ENCODE peak calls at places on chromosome X, in six cellular contexts. One of them, this sample, is unnamed.

GRCh38 chrX:12307961-12308360 is 169.7 kb downstream of the FRMPD4 start:
- DNase-seq in hepatocyte: no peak
- DNase-seq in fibroblast of pulmonary artery: no peak
- DNase-seq in kidney: no peak
- DNase-seq in astrocyte of the spinal cord: no peak
- DNase-seq in MCF 10A: no peak
- DNase-seq in this sample: no peak

GRCh38 chrX:13520441-13520840 is 49.0 kb upstream of the EGFL6 start:
- DNase-seq in hepatocyte: no peak
- DNase-seq in kidney: no peak
- DNase-seq in MCF 10A: no peak
- DNase-seq in astrocyte of the spinal cord: no peak
- DNase-seq in fibroblast of pulmonary artery: no peak
- DNase-seq in this sample: no peak

GRCh38 chrX:13936804-13937203 is 92.9 kb downstream of the GEMIN8 start:
- DNase-seq in astrocyte of the spinal cord: no peak
- DNase-seq in hepatocyte: no peak
- DNase-seq in kidney: no peak
- DNase-seq in MCF 10A: no peak
- DNase-seq in fibroblast of pulmonary artery: no peak
- DNase-seq in this sample: no peak

GRCh38 chrX:136146614-136147319 is 566 bp upstream of the FHL1 start:
- DNase-seq in fibroblast of pulmonary artery: no peak
- DNase-seq in MCF 10A: peak
- DNase-seq in astrocyte of the spinal cord: no peak
- DNase-seq in hepatocyte: peak
- DNase-seq in kidney: peak
- DNase-seq in this sample: peak

GRCh38 chrX:139932077-139932900 is 564 bp downstream of the ATP11C start:
- DNase-seq in kidney: peak
- DNase-seq in MCF 10A: peak
- DNase-seq in fibroblast of pulmonary artery: peak
- DNase-seq in astrocyte of the spinal cord: no peak
- DNase-seq in hepatocyte: peak
- DNase-seq in this sample: peak

GRCh38 chrX:129930941-129931410 is 25.0 kb downstream of the UTP14A start:
- DNase-seq in MCF 10A: no peak
- DNase-seq in hepatocyte: no peak
- DNase-seq in kidney: no peak
- DNase-seq in astrocyte of the spinal cord: no peak
- DNase-seq in fibroblast of pulmonary artery: peak
- DNase-seq in this sample: no peak

GRCh38 chrX:154419688-154420401 is 8.5 kb downstream of the TAFAZZIN start:
- DNase-seq in MCF 10A: no peak
- DNase-seq in astrocyte of the spinal cord: no peak
- DNase-seq in kidney: no peak
- DNase-seq in hepatocyte: no peak
- DNase-seq in fibroblast of pulmonary artery: no peak
- DNase-seq in this sample: no peak

GRCh38 chrX:72247206-72247944 is 8.5 kb upstream of the ERCC6L start:
- DNase-seq in astrocyte of the spinal cord: no peak
- DNase-seq in kidney: no peak
- DNase-seq in MCF 10A: peak
- DNase-seq in hepatocyte: peak
- DNase-seq in fibroblast of pulmonary artery: peak
- DNase-seq in this sample: no peak

GRCh38 chrX:4572652-4573051 is 859.2 kb upstream of the PRKX start:
- DNase-seq in fibroblast of pulmonary artery: no peak
- DNase-seq in kidney: no peak
- DNase-seq in hepatocyte: no peak
- DNase-seq in MCF 10A: no peak
- DNase-seq in astrocyte of the spinal cord: no peak
- DNase-seq in this sample: no peak

GRCh38 chrX:68999351-68999750 is 165.9 kb downstream of the PJA1 start:
- DNase-seq in MCF 10A: peak
- DNase-seq in astrocyte of the spinal cord: peak
- DNase-seq in fibroblast of pulmonary artery: no peak
- DNase-seq in kidney: no peak
- DNase-seq in hepatocyte: no peak
- DNase-seq in this sample: no peak

GRCh38 chrX:148288451-148288850 is 212.0 kb upstream of the AFF2 start:
- DNase-seq in hepatocyte: no peak
- DNase-seq in kidney: no peak
- DNase-seq in astrocyte of the spinal cord: no peak
- DNase-seq in MCF 10A: no peak
- DNase-seq in fibroblast of pulmonary artery: no peak
- DNase-seq in this sample: no peak

GRCh38 chrX:111874241-111874640 is 1.7 kb upstream of the TRPC5OS start:
- DNase-seq in hepatocyte: no peak
- DNase-seq in kidney: no peak
- DNase-seq in astrocyte of the spinal cord: no peak
- DNase-seq in MCF 10A: no peak
- DNase-seq in fibroblast of pulmonary artery: no peak
- DNase-seq in this sample: no peak

GRCh38 chrX:117839544-117839943 is 277.1 kb downstream of the KLHL13 start:
- DNase-seq in kidney: no peak
- DNase-seq in hepatocyte: no peak
- DNase-seq in fibroblast of pulmonary artery: no peak
- DNase-seq in astrocyte of the spinal cord: no peak
- DNase-seq in MCF 10A: no peak
- DNase-seq in this sample: no peak

GRCh38 chrX:72201836-72202536 is 20.4 kb downstream of the PIN4 start:
- DNase-seq in kidney: no peak
- DNase-seq in MCF 10A: peak
- DNase-seq in astrocyte of the spinal cord: peak
- DNase-seq in fibroblast of pulmonary artery: peak
- DNase-seq in hepatocyte: no peak
- DNase-seq in this sample: no peak

GRCh38 chrX:52277666-52278065 is 91.2 kb upstream of the XAGE2 start:
- DNase-seq in fibroblast of pulmonary artery: no peak
- DNase-seq in astrocyte of the spinal cord: no peak
- DNase-seq in kidney: no peak
- DNase-seq in hepatocyte: no peak
- DNase-seq in MCF 10A: no peak
- DNase-seq in this sample: no peak

GRCh38 chrX:22758807-22759481 is 240.8 kb upstream of the DDX53 start:
- DNase-seq in MCF 10A: no peak
- DNase-seq in hepatocyte: no peak
- DNase-seq in kidney: no peak
- DNase-seq in astrocyte of the spinal cord: no peak
- DNase-seq in fibroblast of pulmonary artery: no peak
- DNase-seq in this sample: no peak

GRCh38 chrX:119971184-119971583 is 27.6 kb upstream of the NKAP start:
- DNase-seq in MCF 10A: no peak
- DNase-seq in fibroblast of pulmonary artery: no peak
- DNase-seq in kidney: no peak
- DNase-seq in astrocyte of the spinal cord: no peak
- DNase-seq in hepatocyte: no peak
- DNase-seq in this sample: no peak

GRCh38 chrX:142089193-142089592 is 115.9 kb downstream of the MAGEC2 start:
- DNase-seq in fibroblast of pulmonary artery: peak
- DNase-seq in astrocyte of the spinal cord: peak
- DNase-seq in hepatocyte: peak
- DNase-seq in kidney: no peak
- DNase-seq in MCF 10A: peak
- DNase-seq in this sample: no peak

GRCh38 chrX:50903387-50904027 is 7.0 kb upstream of the BMP15 start:
- DNase-seq in fibroblast of pulmonary artery: peak
- DNase-seq in MCF 10A: peak
- DNase-seq in hepatocyte: peak
- DNase-seq in kidney: no peak
- DNase-seq in astrocyte of the spinal cord: peak
- DNase-seq in this sample: no peak

GRCh38 chrX:65581661-65582339 is 47.2 kb upstream of the LAS1L start:
- DNase-seq in MCF 10A: peak
- DNase-seq in astrocyte of the spinal cord: peak
- DNase-seq in hepatocyte: peak
- DNase-seq in fibroblast of pulmonary artery: peak
- DNase-seq in kidney: no peak
- DNase-seq in this sample: peak

GRCh38 chrX:17494231-17494630 is 119.2 kb downstream of the NHS start:
- DNase-seq in fibroblast of pulmonary artery: no peak
- DNase-seq in astrocyte of the spinal cord: no peak
- DNase-seq in MCF 10A: no peak
- DNase-seq in hepatocyte: no peak
- DNase-seq in kidney: no peak
- DNase-seq in this sample: no peak

GRCh38 chrX:17495052-17495451 is 120.1 kb downstream of the NHS start:
- DNase-seq in astrocyte of the spinal cord: no peak
- DNase-seq in MCF 10A: no peak
- DNase-seq in fibroblast of pulmonary artery: no peak
- DNase-seq in hepatocyte: no peak
- DNase-seq in kidney: no peak
- DNase-seq in this sample: no peak

GRCh38 chrX:17497193-17497592 is 122.2 kb downstream of the NHS start:
- DNase-seq in kidney: no peak
- DNase-seq in hepatocyte: no peak
- DNase-seq in fibroblast of pulmonary artery: no peak
- DNase-seq in MCF 10A: no peak
- DNase-seq in astrocyte of the spinal cord: no peak
- DNase-seq in this sample: no peak

GRCh38 chrX:17499512-17499911 is 124.5 kb downstream of the NHS start:
- DNase-seq in hepatocyte: no peak
- DNase-seq in astrocyte of the spinal cord: no peak
- DNase-seq in fibroblast of pulmonary artery: no peak
- DNase-seq in kidney: no peak
- DNase-seq in MCF 10A: no peak
- DNase-seq in this sample: no peak

GRCh38 chrX:17496407-17496806 is 121.4 kb downstream of the NHS start:
- DNase-seq in astrocyte of the spinal cord: no peak
- DNase-seq in hepatocyte: no peak
- DNase-seq in fibroblast of pulmonary artery: no peak
- DNase-seq in MCF 10A: no peak
- DNase-seq in kidney: no peak
- DNase-seq in this sample: no peak
- TF ChIP-seq CTCF in astrocyte of the spinal cord: no peak
- TF ChIP-seq CTCF in hepatocyte: no peak
- TF ChIP-seq CTCF in fibroblast of pulmonary artery: no peak
- TF ChIP-seq CTCF in MCF 10A: no peak
- TF ChIP-seq CTCF in kidney: no peak
- TF ChIP-seq CTCF in this sample: no peak

GRCh38 chrX:56788717-56789122 is 59.7 kb downstream of the NBDY start:
- DNase-seq in astrocyte of the spinal cord: peak
- DNase-seq in fibroblast of pulmonary artery: peak
- DNase-seq in MCF 10A: no peak
- DNase-seq in hepatocyte: no peak
- DNase-seq in kidney: peak
- DNase-seq in this sample: peak
- TF ChIP-seq CTCF in astrocyte of the spinal cord: peak
- TF ChIP-seq CTCF in fibroblast of pulmonary artery: peak
- TF ChIP-seq CTCF in MCF 10A: no peak
- TF ChIP-seq CTCF in hepatocyte: no peak
- TF ChIP-seq CTCF in kidney: no peak
- TF ChIP-seq CTCF in this sample: peak

GRCh38 chrX:36849407-36849806 is 158.8 kb upstream of the FAM47C start:
- DNase-seq in kidney: no peak
- DNase-seq in hepatocyte: no peak
- DNase-seq in MCF 10A: no peak
- DNase-seq in astrocyte of the spinal cord: no peak
- DNase-seq in fibroblast of pulmonary artery: no peak
- DNase-seq in this sample: no peak

GRCh38 chrX:36844857-36845256 is 163.3 kb upstream of the FAM47C start:
- DNase-seq in kidney: no peak
- DNase-seq in fibroblast of pulmonary artery: no peak
- DNase-seq in hepatocyte: no peak
- DNase-seq in astrocyte of the spinal cord: no peak
- DNase-seq in MCF 10A: no peak
- DNase-seq in this sample: no peak
- TF ChIP-seq CTCF in kidney: no peak
- TF ChIP-seq CTCF in fibroblast of pulmonary artery: no peak
- TF ChIP-seq CTCF in hepatocyte: no peak
- TF ChIP-seq CTCF in astrocyte of the spinal cord: no peak
- TF ChIP-seq CTCF in MCF 10A: no peak
- TF ChIP-seq CTCF in this sample: no peak

GRCh38 chrX:134909258-134909657 is 81.5 kb upstream of the SMIM10 start:
- DNase-seq in fibroblast of pulmonary artery: no peak
- DNase-seq in hepatocyte: no peak
- DNase-seq in MCF 10A: no peak
- DNase-seq in kidney: no peak
- DNase-seq in astrocyte of the spinal cord: no peak
- DNase-seq in this sample: no peak

GRCh38 chrX:134907302-134907701 is 83.5 kb upstream of the SMIM10 start:
- DNase-seq in kidney: no peak
- DNase-seq in fibroblast of pulmonary artery: no peak
- DNase-seq in astrocyte of the spinal cord: no peak
- DNase-seq in MCF 10A: no peak
- DNase-seq in hepatocyte: no peak
- DNase-seq in this sample: no peak

GRCh38 chrX:134911348-134911747 is 79.4 kb upstream of the SMIM10 start:
- DNase-seq in kidney: no peak
- DNase-seq in fibroblast of pulmonary artery: no peak
- DNase-seq in astrocyte of the spinal cord: no peak
- DNase-seq in hepatocyte: no peak
- DNase-seq in MCF 10A: no peak
- DNase-seq in this sample: no peak

DNA sequence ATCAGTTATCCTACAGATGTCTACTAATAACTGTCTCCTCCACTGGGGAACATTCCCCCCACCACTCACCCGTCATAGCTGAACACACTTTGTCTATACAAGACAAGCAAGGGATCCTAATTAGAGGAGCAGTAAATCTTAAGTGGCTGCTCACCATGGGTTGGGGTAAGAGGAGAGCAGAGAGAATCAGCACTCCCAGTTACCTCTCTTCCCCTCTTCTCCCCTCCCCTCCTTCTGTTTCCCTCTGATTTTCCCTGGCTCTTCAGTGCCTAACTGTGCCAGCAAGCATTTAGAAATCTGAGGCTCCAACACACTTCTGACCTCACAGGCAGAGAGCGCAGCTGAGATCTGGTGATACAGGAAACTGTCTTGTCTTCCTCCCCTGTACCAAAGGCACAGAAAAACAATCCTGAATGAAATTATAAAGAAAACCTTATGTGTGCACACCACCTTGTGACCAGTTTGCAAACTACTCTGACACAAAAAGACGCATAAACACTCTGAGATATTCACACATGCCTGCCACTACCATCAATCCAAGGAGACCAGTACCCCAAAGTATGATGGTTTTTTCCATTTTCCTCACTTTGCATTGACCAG is 82.5 kb upstream of the SMIM10 start:
- DNase-seq in kidney: no peak
- DNase-seq in MCF 10A: peak
- DNase-seq in hepatocyte: peak
- DNase-seq in fibroblast of pulmonary artery: peak
- DNase-seq in astrocyte of the spinal cord: peak
- DNase-seq in this sample: no peak
- TF ChIP-seq CTCF in kidney: no peak
- TF ChIP-seq CTCF in MCF 10A: peak
- TF ChIP-seq CTCF in hepatocyte: peak
- TF ChIP-seq CTCF in fibroblast of pulmonary artery: peak
- TF ChIP-seq CTCF in astrocyte of the spinal cord: peak
- TF ChIP-seq CTCF in this sample: peak

GRCh38 chrX:151954730-151955129 is 19.7 kb downstream of the GABRE start:
- DNase-seq in MCF 10A: no peak
- DNase-seq in kidney: no peak
- DNase-seq in fibroblast of pulmonary artery: no peak
- DNase-seq in astrocyte of the spinal cord: no peak
- DNase-seq in hepatocyte: no peak
- DNase-seq in this sample: no peak
- TF ChIP-seq CTCF in MCF 10A: no peak
- TF ChIP-seq CTCF in kidney: no peak
- TF ChIP-seq CTCF in fibroblast of pulmonary artery: no peak
- TF ChIP-seq CTCF in astrocyte of the spinal cord: no peak
- TF ChIP-seq CTCF in hepatocyte: no peak
- TF ChIP-seq CTCF in this sample: no peak